ENCODE peak calls at places on chromosomes 1 and 21, in four cellular contexts. F, O, D and T are unnamed samples.

GRCh38 chr21:39721885-39722284 is 23.1 kb upstream of the IGSF5 start:
- DNase-seq in F (no peak), O (no peak), D (no peak), T (no peak)

GRCh38 chr1:158563852-158564251 is 6.5 kb downstream of the OR6P1 start:
- DNase-seq in F (no peak), O (no peak), D (no peak), T (no peak)

GRCh38 chr1:5448486-5448885 is 543.7 kb downstream of the NPHP4 start:
- DNase-seq in F (no peak), O (peak; percentile 16), D (no peak), T (no peak)

GRCh38 chr1:24849653-24850295 is 80.3 kb downstream of the RUNX3 start:
- DNase-seq in F (no peak), O (no peak), D (no peak), T (peak; percentile 35)

GRCh38 chr1:156591432-156592157 is at the start of gene NAXE:
- DNase-seq in F (peak; percentile 82), O (peak; percentile 65), D (peak; percentile 55), T (peak; percentile 29)

GRCh38 chr1:182927693-182928433 is 25.1 kb downstream of the SHCBP1L start:
- DNase-seq in F (no peak), O (no peak), D (no peak), T (no peak)

GRCh38 chr1:149844096-149844495 is 55.3 kb upstream of the BOLA1 start:
- DNase-seq in F (no peak), O (no peak), D (no peak), T (peak; percentile 78)

GRCh38 chr1:81681570-81681969 is 119.2 kb upstream of the ADGRL2 start:
- DNase-seq in F (no peak), O (no peak), D (no peak), T (peak; percentile 53)

GRCh38 chr1:165356876-165357275 is 361 bp upstream of the LMX1A start:
- DNase-seq in F (no peak), O (no peak), D (no peak), T (no peak)

GRCh38 chr1:50972766-50973165 is 2.7 kb downstream of the CDKN2C start:
- DNase-seq in F (no peak), O (no peak), D (no peak), T (no peak)

GRCh38 chr1:246681822-246682221 is 42.4 kb upstream of the SCCPDH start:
- DNase-seq in F (no peak), O (no peak), D (no peak), T (peak; percentile 25)
- H3K4me3 ChIP-seq in F (no peak overlapping the region), O (no peak overlapping the region), D (no peak overlapping the region), T (no peak overlapping the region)

DNA sequence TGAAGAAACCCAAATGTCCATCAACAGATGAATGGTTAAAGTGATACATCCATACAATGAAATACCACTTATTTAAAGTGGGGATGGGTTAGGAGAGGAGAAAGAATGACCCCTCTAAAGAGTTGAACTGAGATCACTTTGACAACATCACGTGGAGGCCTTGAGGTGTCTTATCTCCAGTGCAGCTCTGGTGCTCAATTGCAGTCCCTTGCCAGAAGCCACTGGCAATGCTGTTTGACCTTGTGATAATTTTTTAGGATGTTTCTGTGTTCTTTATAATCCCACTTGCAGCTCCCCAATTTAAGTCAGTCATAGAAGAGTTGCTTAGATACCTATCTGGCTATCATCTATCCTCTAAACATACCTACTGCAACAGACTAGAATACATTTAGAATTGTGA is 167.6 kb downstream of the ZNF648 start:
- DNase-seq in F (no peak), O (no peak), D (no peak), T (no peak)
- TF ChIP-seq CTCF in F (no peak), O (no peak), D (no peak), T (no peak)

DNA sequence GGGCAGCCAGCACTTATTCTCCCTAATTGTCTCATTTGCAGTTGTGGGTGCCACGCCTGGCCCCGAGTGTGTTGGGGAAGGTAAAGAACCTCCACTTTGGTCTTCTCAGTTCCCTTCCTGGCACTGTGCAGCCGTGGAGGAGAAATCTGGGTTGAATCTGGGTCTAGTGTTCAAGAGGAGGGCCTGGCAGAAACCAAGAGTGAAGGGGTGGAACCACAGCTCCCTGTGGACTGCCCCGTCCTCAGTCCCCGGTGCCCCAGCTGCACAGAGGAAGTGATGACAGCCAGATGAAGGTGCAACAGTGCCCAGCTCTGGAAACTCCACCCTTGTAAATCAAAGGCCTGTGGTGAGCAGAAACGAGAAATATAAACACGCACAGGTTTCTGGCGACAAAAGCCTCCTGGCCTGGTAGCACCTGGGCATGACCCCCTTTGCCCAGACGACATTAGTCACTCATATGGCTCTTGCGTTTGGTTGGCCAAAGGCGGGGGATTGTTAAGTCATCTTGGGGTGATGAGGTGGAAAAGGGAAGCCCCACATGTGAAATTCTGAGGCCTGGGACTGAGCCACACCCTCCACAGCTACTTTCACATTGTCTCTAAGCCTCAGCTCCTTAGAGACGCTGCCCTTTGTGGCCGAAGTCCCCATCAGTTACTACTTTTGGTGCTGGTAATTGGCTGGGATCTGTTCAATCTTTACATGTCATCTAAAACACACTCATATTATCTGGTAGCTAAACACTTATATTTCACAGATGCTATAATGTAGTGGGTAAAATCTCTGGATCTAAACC is 4.2 kb upstream of the ECE1 start:
- DNase-seq in F (no peak), O (peak; percentile 71), D (no peak), T (no peak)
- H3K4me3 ChIP-seq in F (no peak overlapping the region), O (peak overlapping the region; percentile 86), D (no peak overlapping the region), T (no peak overlapping the region)

GRCh38 chr1:98991127-98992003 is 13.3 kb downstream of the PLPPR5 start:
- DNase-seq in F (no peak), O (no peak), D (no peak), T (peak; percentile 92)
- TF ChIP-seq CTCF in F (no peak), O (no peak), D (no peak), T (peak; percentile 39)